ENCODE peak calls at places on chromosomes 12 and 14, in four cellular contexts. T, A, L and S are unnamed samples.

GRCh38 chr14:99320105-99320572 is 48.1 kb upstream of the BCL11B start:
- DNase-seq in T (no peak), A (no peak), L (peak), S (peak)

GRCh38 chr14:99234982-99235491 is 37.0 kb downstream of the BCL11B start:
- DNase-seq in T (no peak), A (no peak), L (no peak), S (no peak)

GRCh38 chr12:52436000-52436827 is 2.0 kb upstream of the KRT75 start:
- DNase-seq in T (no peak), A (no peak), L (peak), S (no peak)

GRCh38 chr14:39666386-39666785 is 234.2 kb upstream of the FBXO33 start:
- DNase-seq in T (no peak), A (no peak), L (peak), S (peak)

GRCh38 chr12:78888583-78888982 is 24.0 kb downstream of the SYT1 start:
- DNase-seq in T (no peak), A (no peak), L (no peak), S (peak)

GRCh38 chr14:33686856-33687255 is 264.0 kb downstream of the EGLN3 start:
- DNase-seq in T (no peak), A (no peak), L (no peak), S (no peak)

GRCh38 chr12:69459477-69459876 is 10.7 kb upstream of the FRS2 start:
- DNase-seq in T (no peak), A (no peak), L (no peak), S (no peak)

GRCh38 chr12:117098361-117099217 is 627 bp downstream of the TESC start:
- DNase-seq in T (no peak), A (peak), L (no peak), S (peak)

GRCh38 chr12:3202734-3203446 is 125.7 kb downstream of the TSPAN9 start:
- DNase-seq in T (no peak), A (no peak), L (peak), S (peak)

GRCh38 chr12:109223211-109223610 is 85.9 kb downstream of the FOXN4 start:
- DNase-seq in T (no peak), A (no peak), L (no peak), S (no peak)

GRCh38 chr12:3294481-3294911 is 196.5 kb upstream of the PRMT8 start:
- DNase-seq in T (no peak), A (no peak), L (no peak), S (no peak)

GRCh38 chr14:64838656-64839055 is 41.1 kb downstream of the SPTB start:
- DNase-seq in T (no peak), A (no peak), L (no peak), S (no peak)

GRCh38 chr14:50383618-50384225 is 13.0 kb downstream of the CDKL1 start:
- DNase-seq in T (no peak), A (no peak), L (no peak), S (no peak)

GRCh38 chr12:122874081-122874480 is 21.8 kb downstream of the VPS37B start:
- DNase-seq in T (no peak), A (peak), L (no peak), S (no peak)

GRCh38 chr12:843609-844008 is 91.2 kb downstream of the WNK1 start:
- DNase-seq in T (no peak), A (no peak), L (peak), S (no peak)

GRCh38 chr12:45299132-45299692 is 83.3 kb downstream of the ANO6 start:
- DNase-seq in T (peak), A (no peak), L (peak), S (no peak)

GRCh38 chr12:57166971-57167371 is 19.6 kb upstream of the LRP1-AS start:
- DNase-seq in T (no peak), A (peak), L (peak), S (no peak)

GRCh38 chr12:57208116-57208945 is 8.3 kb upstream of the NXPH4 start:
- DNase-seq in T (no peak), A (no peak), L (no peak), S (no peak)

GRCh38 chr12:25645421-25645820 is 92.3 kb upstream of the LMNTD1 start:
- DNase-seq in T (no peak), A (no peak), L (no peak), S (no peak)

GRCh38 chr12:1246637-1247036 is 255.6 kb downstream of the ERC1 start:
- DNase-seq in T (peak), A (no peak), L (no peak), S (no peak)

GRCh38 chr14:54840336-54840735 is 62.3 kb downstream of the GCH1 start:
- DNase-seq in T (no peak), A (no peak), L (peak), S (no peak)

GRCh38 chr12:43842259-43842658 is 6.4 kb downstream of the TMEM117 start:
- DNase-seq in T (no peak), A (no peak), L (no peak), S (no peak)

GRCh38 chr12:88982694-88983093 is 369.6 kb downstream of the DUSP6 start:
- DNase-seq in T (no peak), A (no peak), L (no peak), S (no peak)

GRCh38 chr12:120996133-120996746 is 17.9 kb downstream of the HNF1A start:
- DNase-seq in T (no peak), A (no peak), L (no peak), S (no peak)

GRCh38 chr14:57854571-57854970 is 11.3 kb downstream of the SLC35F4 start:
- DNase-seq in T (no peak), A (no peak), L (no peak), S (no peak)

GRCh38 chr14:86203843-86204242 is 673.9 kb downstream of the FLRT2 start:
- DNase-seq in T (no peak), A (no peak), L (no peak), S (no peak)

GRCh38 chr12:92337128-92337527 is 191.5 kb upstream of the BTG1 start:
- DNase-seq in T (no peak), A (no peak), L (peak), S (no peak)

GRCh38 chr12:85673921-85674420 is 162.2 kb downstream of the RASSF9 start:
- DNase-seq in T (no peak), A (no peak), L (no peak), S (no peak)

GRCh38 chr12:77299910-77300772 is 234.8 kb upstream of the E2F7 start:
- DNase-seq in T (peak), A (no peak), L (peak), S (no peak)

GRCh38 chr14:34538871-34539406 is 562 bp downstream of the EAPP start:
- DNase-seq in T (no peak), A (no peak), L (no peak), S (no peak)

GRCh38 chr14:66000771-66001170 is 485.4 kb upstream of the CCDC196 start:
- DNase-seq in T (no peak), A (no peak), L (no peak), S (no peak)

GRCh38 chr14:33210304-33210703 is 271.6 kb downstream of the NPAS3 start:
- DNase-seq in T (no peak), A (no peak), L (peak), S (no peak)

GRCh38 chr12:27711312-27711682 is 665 bp downstream of the MRPS35 start:
- DNase-seq in T (no peak), A (no peak), L (no peak), S (peak)

GRCh38 chr12:6310771-6311610 is 509 bp downstream of the PLEKHG6 start:
- DNase-seq in T (no peak), A (no peak), L (no peak), S (no peak)

GRCh38 chr14:74239848-74240793 is 872 bp downstream of the VSX2 start:
- DNase-seq in T (no peak), A (no peak), L (no peak), S (no peak)
- H3K4me3 ChIP-seq in T (no peak), A (peak), L (no peak), S (no peak)

DNA sequence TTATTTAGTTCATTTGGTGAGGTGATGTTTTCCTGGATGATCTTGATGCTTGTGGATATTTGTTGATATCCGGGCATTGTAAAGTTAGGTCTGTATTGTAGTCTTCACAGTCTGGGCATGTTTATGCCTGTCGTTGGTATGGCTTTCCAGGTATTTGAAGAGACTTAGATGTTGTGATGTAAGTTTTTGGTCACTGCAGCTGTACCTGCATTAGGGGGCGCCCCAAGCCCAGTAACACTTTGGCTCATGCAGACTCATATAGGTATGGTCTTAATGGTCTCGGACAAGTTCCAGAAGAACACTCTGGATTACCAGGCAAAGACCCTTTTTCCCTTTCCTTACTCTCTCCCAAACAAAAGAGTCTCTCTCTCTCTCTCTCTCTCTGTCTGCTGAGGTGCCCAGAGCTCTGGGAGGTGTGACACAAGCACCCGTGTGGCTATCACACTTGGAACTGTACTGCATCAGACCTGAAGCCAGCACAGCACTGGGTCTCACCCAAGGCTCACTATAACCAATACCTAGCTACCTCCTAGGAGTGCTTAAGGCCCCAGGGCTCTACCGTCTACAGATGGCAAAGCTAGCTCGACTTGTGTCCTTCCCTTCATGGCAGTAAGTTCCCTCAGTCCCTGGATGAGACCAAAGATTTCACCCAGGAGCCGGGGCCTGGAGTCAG is 425.8 kb upstream of the ATXN7L3B start:
- DNase-seq in T (no peak), A (no peak), L (peak), S (peak)
- TF ChIP-seq CTCF in T (no peak), A (peak), L (peak), S (peak)

DNA sequence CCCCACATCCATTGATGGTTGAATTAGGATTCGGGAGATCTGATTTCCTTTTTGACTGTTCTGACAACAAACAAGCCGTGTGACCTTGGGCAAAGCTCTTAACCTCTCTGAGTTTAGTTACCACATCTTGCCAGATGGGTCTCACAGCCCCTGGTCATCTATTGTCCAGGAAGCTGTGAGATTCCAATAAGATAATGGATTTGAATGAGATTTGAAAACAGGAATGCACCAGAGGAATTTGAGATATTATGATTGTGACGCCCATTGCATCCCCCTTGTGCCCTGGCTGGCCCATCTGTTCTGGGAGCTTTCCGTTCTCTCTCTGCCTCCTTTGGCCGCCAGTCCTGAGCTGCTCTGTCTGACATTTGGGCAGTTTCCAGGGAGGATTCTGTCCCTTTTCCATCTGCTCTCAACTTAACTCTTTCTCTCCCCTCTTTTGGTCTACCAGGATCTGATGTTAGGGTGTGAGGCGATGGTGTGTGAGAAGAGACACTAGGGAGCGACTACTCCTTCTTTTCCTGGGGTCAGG is 24.6 kb downstream of the SRRM4 start:
- DNase-seq in T (no peak), A (no peak), L (no peak), S (no peak)
- H3K4me3 ChIP-seq in T (no peak), A (no peak), L (no peak), S (no peak)

DNA sequence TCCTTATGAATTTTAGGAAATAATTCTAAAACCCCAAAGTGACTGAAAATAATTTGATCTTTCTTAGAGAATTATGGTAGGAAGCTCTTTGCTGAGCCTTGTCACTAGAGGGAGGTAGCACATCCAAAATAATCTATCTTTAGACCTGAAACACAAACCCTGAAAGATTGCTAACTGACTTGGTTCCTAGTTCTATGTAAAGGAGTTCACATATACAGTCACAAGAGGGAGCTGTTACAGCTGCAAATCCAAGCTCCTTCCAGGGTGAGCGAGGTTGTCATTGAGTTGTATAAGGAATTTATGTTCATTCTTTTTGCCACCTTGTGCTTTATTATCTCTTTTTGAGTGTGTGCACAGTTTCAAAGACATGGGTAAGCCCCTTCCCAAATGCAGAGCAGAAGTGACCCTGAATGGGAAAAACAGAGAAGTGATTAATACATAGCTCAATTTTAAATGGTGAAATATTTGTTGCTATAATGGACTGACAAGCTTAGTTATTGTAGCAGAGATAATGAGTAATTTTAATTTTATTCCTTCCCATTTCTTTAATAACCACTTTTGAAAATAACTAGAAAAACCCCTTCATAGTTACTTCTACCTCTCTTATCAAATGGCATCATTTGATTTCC is 387.9 kb downstream of the DAD1 start:
- DNase-seq in T (peak), A (no peak), L (peak), S (peak)
- TF ChIP-seq CTCF in T (peak), A (peak), L (peak), S (peak)